ENCODE peak calls at places on chromosome 4, in ten cellular contexts. Y, E, V, U, B, S, O, H, Q and W are unnamed samples.

GRCh38 chr4:165101641-165102040 is 11.0 kb downstream of the TMEM192 start:
- DNase-seq in V (no peak), O (no peak), Y (no peak), Q (no peak), S (no peak), H (no peak), U (no peak), E (no peak), B (no peak), W (no peak)

GRCh38 chr4:112214397-112215264 is 17.0 kb upstream of the AP1AR start:
- DNase-seq in O (no peak), H (peak), U (no peak), V (no peak), B (peak), E (no peak), S (no peak), Q (peak), Y (no peak), W (no peak)

GRCh38 chr4:111991797-111992196 is 153.5 kb upstream of the FAM241A start:
- DNase-seq in B (peak), H (peak), O (no peak), E (no peak), S (no peak), V (no peak), Y (no peak), U (no peak), Q (peak), W (no peak)

GRCh38 chr4:151460434-151460833 is 51.5 kb downstream of the FHIP1A start:
- DNase-seq in O (no peak), Q (no peak), H (no peak), E (no peak), S (peak), V (no peak), B (no peak), U (no peak), Y (no peak), W (no peak)

GRCh38 chr4:184937745-184938144 is 80.5 kb upstream of the HELT start:
- DNase-seq in S (peak), U (no peak), H (no peak), Q (no peak), O (no peak), V (no peak), B (no peak), Y (no peak), E (no peak), W (no peak)

GRCh38 chr4:76457885-76458284 is 22.9 kb downstream of the SHROOM3 start:
- DNase-seq in H (peak), Y (no peak), U (no peak), V (no peak), E (no peak), Q (peak), B (peak), O (no peak), S (no peak), W (no peak)

GRCh38 chr4:38869511-38869910 is 1.9 kb downstream of the FAM114A1 start:
- DNase-seq in S (no peak), V (no peak), H (no peak), B (no peak), U (no peak), Q (peak), O (no peak), Y (no peak), E (no peak), W (no peak)

GRCh38 chr4:122764808-122765189 is 32.3 kb downstream of the BBS12 start:
- DNase-seq in U (no peak), Q (peak), H (peak), V (no peak), B (peak), S (no peak), O (no peak), E (no peak), Y (no peak), W (no peak)

GRCh38 chr4:118909173-118909956 is 20.7 kb downstream of the SYNPO2 start:
- DNase-seq in U (no peak), S (peak), H (no peak), Y (no peak), O (no peak), E (no peak), B (peak), Q (no peak), V (no peak), W (no peak)

GRCh38 chr4:42371306-42372063 is 25.8 kb upstream of the SHISA3 start:
- DNase-seq in Q (peak), Y (no peak), H (peak), V (no peak), U (no peak), S (peak), E (no peak), O (no peak), B (peak), W (peak)

GRCh38 chr4:182978152-182978827 is 61.1 kb upstream of the DCTD start:
- DNase-seq in S (peak), E (no peak), Y (no peak), H (peak), O (no peak), V (no peak), Q (peak), B (peak), U (no peak), W (no peak)

GRCh38 chr4:183352546-183352945 is 30.3 kb upstream of the CLDN24 start:
- DNase-seq in B (no peak), E (no peak), Q (no peak), O (no peak), S (no peak), H (no peak), Y (no peak), V (no peak), U (no peak), W (no peak)

GRCh38 chr4:44760142-44760898 is 34.0 kb upstream of the GNPDA2 start:
- DNase-seq in B (peak), U (no peak), O (no peak), Y (no peak), H (peak), Q (peak), V (no peak), E (no peak), S (no peak), W (peak)

GRCh38 chr4:124903995-124904722 is 191.6 kb upstream of the ANKRD50 start:
- DNase-seq in U (no peak), Y (no peak), O (no peak), S (no peak), V (no peak), E (no peak), H (peak), B (peak), Q (peak), W (peak)

GRCh38 chr4:39054497-39054896 is 7.5 kb upstream of the KLHL5 start:
- DNase-seq in Y (no peak), Q (no peak), V (no peak), U (no peak), E (no peak), S (no peak), O (no peak), H (no peak), B (no peak), W (no peak)

GRCh38 chr4:5720157-5720850 is 9.3 kb downstream of the EVC start:
- DNase-seq in H (no peak), S (no peak), B (no peak), Y (no peak), E (no peak), V (no peak), O (no peak), Q (no peak), U (no peak), W (no peak)

GRCh38 chr4:90845777-90846176 is 718.6 kb downstream of the CCSER1 start:
- DNase-seq in Q (peak), H (no peak), Y (no peak), O (no peak), S (no peak), U (no peak), V (no peak), E (no peak), B (no peak), W (peak)

GRCh38 chr4:72846280-72847111 is 223.0 kb downstream of the COX18 start:
- DNase-seq in H (no peak), U (no peak), S (no peak), E (no peak), Y (peak), B (peak), V (no peak), O (no peak), Q (peak), W (no peak)

GRCh38 chr4:122826596-122827257 is at the start of gene FGF2:
- DNase-seq in O (no peak), V (peak), Q (peak), U (peak), S (peak), B (peak), E (peak), H (peak), Y (peak), W (no peak)

GRCh38 chr4:88705223-88705622 is 7.6 kb upstream of the NAP1L5 start:
- DNase-seq in E (no peak), U (no peak), S (no peak), V (no peak), H (no peak), Q (no peak), Y (no peak), B (no peak), O (no peak), W (no peak)

GRCh38 chr4:88705805-88706518 is 8.3 kb upstream of the NAP1L5 start:
- DNase-seq in H (peak), S (no peak), B (peak), Q (peak), O (no peak), V (no peak), U (no peak), E (no peak), Y (no peak), W (no peak)

GRCh38 chr4:88702780-88703179 is 5.2 kb upstream of the NAP1L5 start:
- DNase-seq in B (no peak), U (no peak), Q (no peak), V (no peak), S (no peak), E (no peak), H (no peak), O (no peak), Y (no peak), W (no peak)

GRCh38 chr4:88709989-88710388 is 12.4 kb upstream of the NAP1L5 start:
- DNase-seq in Y (no peak), V (no peak), H (no peak), Q (no peak), E (no peak), U (no peak), B (no peak), O (no peak), S (no peak), W (no peak)

DNA sequence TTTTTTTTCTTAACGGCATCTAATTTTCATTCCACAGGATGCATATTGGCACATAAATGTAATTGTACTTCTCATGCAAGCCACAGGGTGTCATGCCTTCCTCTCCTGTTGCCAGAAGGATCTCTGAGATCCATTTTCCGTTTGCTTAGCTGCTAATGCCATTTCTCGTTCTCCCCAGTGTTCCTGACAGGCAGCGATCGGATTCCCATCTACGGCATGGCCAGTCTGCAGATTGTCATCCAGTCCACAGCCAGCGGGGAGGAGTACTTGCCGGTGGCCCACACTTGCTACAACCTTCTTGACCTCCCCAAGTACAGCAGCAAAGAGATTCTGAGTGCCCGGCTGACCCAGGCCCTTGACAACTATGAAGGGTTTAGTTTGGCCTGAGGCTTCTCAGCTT is 8.9 kb upstream of the NAP1L5 start:
- DNase-seq in V (peak), H (peak), Q (peak), S (peak), O (no peak), U (no peak), Y (no peak), E (no peak), B (peak), W (peak)
- TF ChIP-seq CTCF in V (peak), H (peak), Q (peak), S (peak), O (no peak), U (peak), Y (peak), E (peak), B (peak), W (peak)

GRCh38 chr4:54102747-54103146 is 2.8 kb downstream of the GSX2 start:
- DNase-seq in S (no peak), V (no peak), B (no peak), E (no peak), Y (no peak), Q (no peak), O (no peak), H (no peak), U (no peak), W (no peak)

GRCh38 chr4:54099287-54099958 is 540 bp upstream of the GSX2 start:
- DNase-seq in Y (no peak), B (peak), H (no peak), Q (no peak), V (no peak), O (no peak), U (no peak), E (no peak), S (no peak), W (no peak)

GRCh38 chr4:54099959-54100606 is at the start of gene GSX2:
- DNase-seq in E (no peak), O (no peak), S (no peak), H (peak), B (no peak), Q (no peak), U (peak), V (no peak), Y (no peak), W (no peak)

GRCh38 chr4:54101190-54102041 is 1.5 kb downstream of the GSX2 start:
- DNase-seq in H (no peak), O (no peak), Y (no peak), E (no peak), Q (no peak), V (no peak), B (no peak), S (no peak), U (no peak), W (no peak)

DNA sequence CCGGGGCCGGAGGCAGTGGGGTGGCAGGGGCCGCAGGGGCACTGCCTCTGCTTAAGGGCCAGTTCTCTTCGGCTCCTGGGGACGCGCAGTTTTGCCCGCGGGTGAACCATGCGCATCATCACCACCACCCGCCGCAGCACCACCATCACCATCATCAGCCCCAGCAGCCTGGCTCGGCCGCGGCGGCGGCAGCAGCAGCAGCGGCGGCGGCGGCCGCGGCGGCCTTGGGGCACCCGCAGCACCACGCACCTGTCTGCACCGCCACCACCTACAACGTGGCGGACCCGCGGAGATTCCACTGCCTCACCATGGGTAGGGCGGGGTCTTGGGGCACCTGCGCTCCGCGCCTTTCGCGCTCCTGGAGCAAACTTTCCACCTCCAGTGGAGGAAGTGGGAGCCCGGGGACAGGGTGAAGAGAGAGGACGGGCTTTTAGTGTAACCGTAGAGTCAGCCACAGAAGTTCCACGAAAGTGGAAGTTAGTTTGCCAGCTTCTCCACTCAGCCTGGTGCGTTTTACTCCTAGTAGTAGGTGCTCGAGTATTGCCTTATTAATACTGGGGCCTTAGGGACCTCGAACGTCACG is 735 bp downstream of the GSX2 start:
- DNase-seq in V (no peak), B (no peak), Q (no peak), O (no peak), Y (no peak), H (no peak), U (no peak), E (no peak), S (peak), W (no peak)
- H3K4me3 ChIP-seq in V (peak), B (peak), Q (peak), O (peak), Y (no peak), H (peak), U (peak), E (peak), S (peak), W (no peak)

DNA sequence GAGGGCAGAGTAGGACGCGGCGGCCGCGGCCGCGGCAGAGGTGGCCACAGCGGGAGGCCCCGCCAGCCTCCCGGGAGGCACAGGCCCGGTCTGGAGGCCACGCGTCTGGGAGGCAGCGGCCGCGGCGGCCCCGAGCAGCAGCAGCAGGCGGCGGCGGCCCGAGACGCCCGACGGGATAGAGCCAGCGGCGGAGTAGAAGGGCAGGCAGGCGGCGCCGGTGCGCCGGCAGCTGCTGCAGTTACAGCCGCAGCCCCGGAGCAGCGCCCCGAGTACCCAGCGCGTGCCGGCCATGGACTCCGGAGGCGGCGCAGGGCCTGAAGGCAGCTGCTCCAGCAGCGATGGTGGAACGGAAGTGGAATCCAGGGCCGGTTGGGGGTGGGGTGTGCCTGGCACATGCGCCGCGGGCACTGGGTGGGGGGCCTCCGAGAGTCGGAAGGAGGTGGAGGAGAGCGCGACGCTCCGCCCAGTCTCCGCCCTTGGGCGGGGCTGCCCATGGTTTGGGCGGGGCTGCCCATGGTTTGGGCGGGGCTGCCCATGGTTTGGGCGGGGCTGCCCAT is at the start of gene GRSF1:
- DNase-seq in V (peak), Q (peak), B (peak), O (peak), E (peak), U (peak), Y (peak), S (peak), H (peak), W (peak)
- TF ChIP-seq CTCF in V (no peak), Q (no peak), B (no peak), O (no peak), E (no peak), U (no peak), Y (no peak), S (no peak), H (peak), W (peak)

GRCh38 chr4:186946682-186947294 is 223.1 kb upstream of the FAT1 start:
- DNase-seq in O (no peak), U (no peak), H (no peak), Q (peak), S (peak), E (no peak), V (no peak), Y (peak), B (peak), W (no peak)

GRCh38 chr4:186946140-186946539 is 222.5 kb upstream of the FAT1 start:
- DNase-seq in B (no peak), Y (peak), S (no peak), O (no peak), E (no peak), V (no peak), H (no peak), U (peak), Q (no peak), W (no peak)

GRCh38 chr4:186949847-186950246 is 226.2 kb upstream of the FAT1 start:
- DNase-seq in V (no peak), S (no peak), B (no peak), O (no peak), Q (no peak), E (no peak), Y (no peak), U (no peak), H (no peak), W (peak)

GRCh38 chr4:186952709-186953108 is 229.1 kb upstream of the FAT1 start:
- DNase-seq in U (no peak), B (no peak), H (no peak), Y (no peak), V (no peak), S (no peak), Q (no peak), E (no peak), O (no peak), W (no peak)

DNA sequence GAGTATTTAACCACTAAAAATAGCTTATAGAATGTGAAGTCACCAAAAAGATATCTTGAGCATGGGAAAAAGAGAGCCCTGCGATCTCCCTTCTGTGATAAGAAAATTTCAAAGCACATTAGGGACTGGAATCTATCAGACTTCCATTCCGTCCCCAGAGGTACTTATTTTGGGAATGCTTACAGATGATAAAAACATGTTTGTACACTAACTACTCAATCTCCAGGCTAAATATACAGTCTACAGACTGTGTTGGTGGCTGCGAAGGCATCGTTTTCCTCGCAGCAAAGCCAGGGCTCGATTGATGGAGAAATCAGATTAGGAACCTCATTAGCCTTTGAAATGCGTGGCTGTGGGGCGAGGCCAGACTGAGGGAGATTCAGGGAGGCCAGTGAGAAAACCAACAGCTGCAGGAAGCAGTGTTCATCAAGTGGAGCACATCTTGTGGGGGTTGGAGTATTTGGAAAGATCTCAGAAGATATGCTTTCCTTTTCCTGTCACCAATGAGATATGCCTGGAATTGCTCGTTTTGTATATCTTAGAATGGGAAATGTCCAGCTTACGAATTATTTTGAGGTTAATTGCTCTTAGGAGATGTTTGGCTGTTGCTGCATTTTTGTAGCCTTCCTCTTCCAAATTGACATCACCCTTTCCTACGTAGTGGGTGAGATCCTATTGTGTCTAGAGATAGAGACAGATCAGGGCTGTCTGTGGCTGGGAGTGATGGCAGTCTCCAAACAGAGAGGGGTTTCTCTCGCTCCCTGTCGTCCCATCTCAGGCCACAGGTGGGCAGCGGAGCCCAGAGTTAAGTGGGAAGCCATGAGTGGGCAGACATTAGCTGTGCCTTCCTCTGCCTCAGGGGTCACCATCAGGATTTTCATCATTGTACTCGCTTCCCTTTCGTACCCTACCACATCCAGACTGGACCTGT is 225.0 kb upstream of the FAT1 start:
- DNase-seq in U (no peak), Y (no peak), O (no peak), B (peak), E (no peak), V (no peak), Q (peak), S (peak), H (no peak), W (no peak)
- H3K4me3 ChIP-seq in U (no peak), Y (no peak), O (no peak), B (no peak), E (peak), V (peak), Q (no peak), S (peak), H (no peak), W (no peak)

DNA sequence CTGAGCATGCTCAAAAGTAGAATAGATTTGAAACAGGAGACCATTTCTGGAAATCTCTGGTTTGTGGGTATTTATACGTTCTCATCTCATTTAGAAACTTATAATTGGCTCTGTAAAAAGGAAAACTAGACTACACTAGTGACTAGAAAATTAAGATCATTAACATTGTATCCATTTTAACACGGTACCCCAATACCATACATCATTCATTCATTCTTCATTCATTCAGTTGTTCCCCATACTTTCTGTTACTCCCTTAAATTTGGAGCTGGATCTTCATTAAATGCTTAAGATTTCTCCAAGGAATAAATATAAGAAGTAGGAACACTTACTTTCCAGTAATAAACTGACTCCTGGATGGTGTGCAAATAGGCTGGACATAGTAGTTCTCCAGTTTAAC is 1.3 kb downstream of the ARSJ start:
- DNase-seq in V (no peak), Q (no peak), Y (no peak), H (no peak), O (no peak), B (no peak), E (no peak), S (no peak), U (no peak), W (no peak)
- TF ChIP-seq CTCF in V (no peak), Q (no peak), Y (no peak), H (no peak), O (no peak), B (no peak), E (no peak), S (no peak), U (no peak), W (no peak)